ENCODE peak calls at places on chromosomes 2 and 18, in five cellular contexts. G is HL-60, J is HCT116, X is breast epithelium, R is K562. H is an unnamed sample.

GRCh38 chr2:46805401-46805951 is 110.1 kb downstream of the MCFD2 start:
- DNase-seq in G (no peak), J (no peak), X (peak), R (no peak), H (no peak)

GRCh38 chr2:202360646-202361045 is 15.5 kb upstream of the BMPR2 start:
- DNase-seq in G (no peak), J (no peak), X (no peak), R (no peak), H (no peak)

GRCh38 chr2:21165350-21165749 is 41.6 kb downstream of the TDRD15 start:
- DNase-seq in G (no peak), J (no peak), X (no peak), R (peak), H (no peak)

GRCh38 chr18:22297008-22297407 is 120.7 kb downstream of the CTAGE1 start:
- DNase-seq in G (no peak), J (no peak), X (no peak), R (no peak), H (no peak)

GRCh38 chr2:235934059-235934896 is 233.9 kb downstream of the GBX2 start:
- DNase-seq in G (no peak), J (no peak), X (peak), R (no peak), H (no peak)

GRCh38 chr18:961644-962355 is 57.1 kb downstream of the ADCYAP1 start:
- DNase-seq in G (peak), J (peak), X (no peak), R (peak), H (no peak)

GRCh38 chr2:28976584-28976983 is 4.5 kb upstream of the TOGARAM2 start:
- DNase-seq in G (no peak), J (no peak), X (no peak), R (no peak), H (no peak)

GRCh38 chr2:149218500-149218899 is 111.9 kb upstream of the LYPD6 start:
- DNase-seq in G (no peak), J (no peak), X (no peak), R (no peak), H (no peak)

GRCh38 chr2:237627463-237628321 is at the start of gene LRRFIP1:
- DNase-seq in G (no peak), J (no peak), X (no peak), R (no peak), H (no peak)

GRCh38 chr18:13244135-13244534 is 25.6 kb downstream of the LDLRAD4 start:
- DNase-seq in G (no peak), J (no peak), X (no peak), R (no peak), H (no peak)

GRCh38 chr18:13246591-13246990 is 28.0 kb downstream of the LDLRAD4 start:
- DNase-seq in G (no peak), J (no peak), X (no peak), R (no peak), H (no peak)

GRCh38 chr18:13247506-13247905 is 28.9 kb downstream of the LDLRAD4 start:
- DNase-seq in G (no peak), J (no peak), X (peak), R (no peak), H (no peak)

GRCh38 chr18:13245481-13246000 is 27.0 kb downstream of the LDLRAD4 start:
- DNase-seq in G (no peak), J (no peak), X (peak), R (no peak), H (no peak)

GRCh38 chr18:13246121-13246520 is 27.6 kb downstream of the LDLRAD4 start:
- DNase-seq in G (no peak), J (no peak), X (no peak), R (no peak), H (no peak)
- TF ChIP-seq POLR2AphosphoS5 in G (no peak), J (no peak), X (no peak), R (no peak), H (no peak)

GRCh38 chr2:24994325-24994724 is 22.6 kb upstream of the DNAJC27 start:
- DNase-seq in G (no peak), J (no peak), X (no peak), R (no peak), H (no peak)

DNA sequence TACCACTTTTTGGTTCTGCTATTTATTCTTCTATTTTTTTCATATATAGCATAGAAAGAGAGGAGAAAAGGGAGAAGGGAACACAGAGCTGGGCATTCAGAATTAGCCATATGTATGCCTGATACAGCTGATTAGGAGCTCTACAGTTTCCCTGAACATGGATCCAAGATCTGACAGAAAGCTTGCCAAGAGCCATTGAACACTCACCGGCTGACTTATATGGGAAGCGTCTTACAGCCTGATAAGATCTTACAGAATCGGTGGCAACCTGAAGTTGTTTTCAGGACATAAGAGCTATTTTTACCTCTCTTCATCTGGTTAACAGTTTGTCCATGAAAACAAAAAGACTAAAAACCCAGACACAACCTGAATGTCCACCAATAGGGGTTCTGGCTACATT is 22.0 kb upstream of the DNAJC27 start:
- DNase-seq in G (no peak), J (no peak), X (no peak), R (no peak), H (no peak)
- H3K27ac ChIP-seq in G (no peak), J (no peak), X (no peak), R (no peak), H (no peak)

DNA sequence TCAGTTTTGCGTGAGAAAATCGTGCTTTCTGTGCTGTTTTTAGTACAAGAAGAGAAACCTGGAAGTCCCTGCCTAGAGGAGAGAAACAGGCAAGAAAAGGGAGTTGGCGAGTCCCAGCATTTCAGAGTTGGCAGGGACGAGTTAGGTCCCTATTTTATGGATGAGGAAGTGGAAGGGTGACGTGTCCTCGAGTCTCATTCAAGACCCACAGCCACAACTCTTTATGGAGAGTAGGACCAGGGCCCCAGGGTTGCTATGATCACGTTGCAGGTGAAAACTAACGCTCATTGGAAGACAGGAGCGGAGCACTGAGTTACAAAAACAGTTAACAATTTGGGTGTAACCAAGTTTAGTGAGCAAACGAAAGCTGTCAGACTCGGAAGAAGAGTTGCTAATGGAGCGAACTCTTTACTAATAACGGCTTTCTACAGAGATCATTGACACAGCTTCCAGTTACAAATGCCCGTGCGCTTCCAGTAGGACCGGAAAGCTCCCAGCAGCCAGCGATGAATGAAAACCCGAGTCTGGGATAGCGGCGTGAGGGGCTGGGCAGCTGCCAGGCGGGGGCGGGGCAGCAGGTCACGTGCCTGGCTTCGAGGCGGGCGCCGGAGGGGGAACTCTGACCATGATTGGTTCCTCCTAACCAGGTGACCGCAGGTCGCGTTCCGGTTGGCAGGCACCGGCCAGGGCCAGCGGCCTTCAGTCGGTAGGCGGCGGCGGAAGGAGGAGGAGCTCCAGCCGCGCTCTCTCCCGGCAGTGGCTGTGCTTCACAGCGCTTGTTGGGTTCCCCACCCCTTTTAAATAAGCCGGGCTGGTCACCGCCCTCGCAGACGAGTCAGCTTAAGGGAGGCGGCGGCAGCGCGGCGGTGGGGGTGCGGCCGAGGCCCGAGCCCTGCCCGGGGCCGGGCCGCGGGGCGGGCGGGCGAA is at the start of gene CCNYL1:
- DNase-seq in G (peak), J (peak), X (peak), R (peak), H (peak)
- TF ChIP-seq POLR2AphosphoS5 in G (peak), J (peak), X (peak), R (peak), H (peak)

GRCh38 chr2:205688417-205689200 is 6.3 kb downstream of the NRP2 start:
- DNase-seq in G (no peak), J (no peak), X (no peak), R (no peak), H (no peak)
- H3K27ac ChIP-seq in G (no peak), J (no peak), X (no peak), R (no peak), H (no peak)

DNA sequence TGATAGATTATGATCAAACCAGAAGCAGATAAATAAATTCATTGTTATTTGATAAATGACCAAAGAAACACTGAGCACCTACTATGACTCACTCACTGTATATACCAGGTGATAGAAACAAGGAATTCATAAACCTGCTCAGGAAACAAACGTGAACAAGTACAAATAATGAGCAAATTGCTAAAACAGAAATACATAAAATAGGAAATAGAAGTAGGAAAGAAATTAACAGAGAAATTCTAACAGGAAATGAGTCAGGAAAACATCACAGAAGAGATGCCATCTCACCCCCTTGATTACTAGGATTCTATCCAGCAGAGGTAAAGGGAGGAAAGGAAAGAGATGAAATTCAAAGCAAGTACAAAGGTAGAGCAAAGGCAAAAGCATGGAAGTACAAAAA is 31.3 kb downstream of the EXOC6B start:
- DNase-seq in G (no peak), J (no peak), X (no peak), R (no peak), H (no peak)
- TF ChIP-seq POLR2AphosphoS5 in G (no peak), J (no peak), X (no peak), R (no peak), H (no peak)

GRCh38 chr2:47888581-47889280 is 17.6 kb downstream of the FBXO11 start:
- DNase-seq in G (no peak), J (no peak), X (no peak), R (no peak), H (no peak)

GRCh38 chr2:47892338-47892730 is 14.0 kb downstream of the FBXO11 start:
- DNase-seq in G (no peak), J (no peak), X (no peak), R (no peak), H (no peak)

GRCh38 chr2:47891369-47892337 is 14.6 kb downstream of the FBXO11 start:
- DNase-seq in G (no peak), J (no peak), X (no peak), R (no peak), H (no peak)

GRCh38 chr2:47893771-47894170 is 12.5 kb downstream of the FBXO11 start:
- DNase-seq in G (no peak), J (no peak), X (no peak), R (no peak), H (no peak)

DNA sequence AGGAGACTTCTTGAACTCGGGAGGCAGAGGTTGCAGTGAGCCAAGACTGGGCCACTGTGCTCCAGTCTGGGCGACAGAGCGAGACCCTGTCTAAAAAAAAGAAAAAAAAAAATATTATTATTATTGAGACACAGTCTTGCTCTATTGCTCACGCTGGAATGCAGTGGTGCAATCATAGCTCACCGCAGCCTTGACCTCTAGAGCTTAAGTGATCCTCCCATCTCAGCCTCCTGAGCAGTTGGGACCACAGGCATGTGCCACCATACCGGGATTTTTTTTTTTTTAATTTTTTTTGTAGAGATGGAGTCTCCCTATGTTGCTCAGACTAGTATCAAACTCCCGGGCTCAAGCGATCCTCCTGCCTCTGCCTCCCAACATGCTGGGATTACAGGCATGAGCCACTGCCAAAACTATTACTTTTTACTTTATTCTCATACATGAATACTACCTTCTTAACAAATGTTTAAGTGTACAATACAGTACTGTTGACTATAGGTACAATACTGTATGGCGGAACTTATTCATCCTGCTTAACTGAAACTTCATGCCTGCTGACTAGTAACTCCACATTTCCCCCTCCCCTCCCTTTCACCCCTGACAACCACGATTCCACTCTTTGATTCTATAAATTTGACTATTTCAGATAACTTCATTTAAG is 15.5 kb downstream of the FBXO11 start:
- DNase-seq in G (no peak), J (no peak), X (no peak), R (no peak), H (no peak)
- H3K27ac ChIP-seq in G (no peak), J (no peak), X (no peak), R (no peak), H (no peak)

GRCh38 chr18:3594760-3595241 is 144.8 kb downstream of the TGIF1 start:
- DNase-seq in G (peak), J (no peak), X (peak), R (peak), H (peak)

GRCh38 chr18:3593904-3594759 is 144.2 kb downstream of the TGIF1 start:
- DNase-seq in G (peak), J (peak), X (peak), R (peak), H (peak)

GRCh38 chr18:3597159-3597977 is 147.4 kb downstream of the TGIF1 start:
- DNase-seq in G (no peak), J (no peak), X (no peak), R (no peak), H (no peak)

GRCh38 chr18:3596324-3597158 is 146.6 kb downstream of the TGIF1 start:
- DNase-seq in G (peak), J (no peak), X (peak), R (peak), H (peak)

DNA sequence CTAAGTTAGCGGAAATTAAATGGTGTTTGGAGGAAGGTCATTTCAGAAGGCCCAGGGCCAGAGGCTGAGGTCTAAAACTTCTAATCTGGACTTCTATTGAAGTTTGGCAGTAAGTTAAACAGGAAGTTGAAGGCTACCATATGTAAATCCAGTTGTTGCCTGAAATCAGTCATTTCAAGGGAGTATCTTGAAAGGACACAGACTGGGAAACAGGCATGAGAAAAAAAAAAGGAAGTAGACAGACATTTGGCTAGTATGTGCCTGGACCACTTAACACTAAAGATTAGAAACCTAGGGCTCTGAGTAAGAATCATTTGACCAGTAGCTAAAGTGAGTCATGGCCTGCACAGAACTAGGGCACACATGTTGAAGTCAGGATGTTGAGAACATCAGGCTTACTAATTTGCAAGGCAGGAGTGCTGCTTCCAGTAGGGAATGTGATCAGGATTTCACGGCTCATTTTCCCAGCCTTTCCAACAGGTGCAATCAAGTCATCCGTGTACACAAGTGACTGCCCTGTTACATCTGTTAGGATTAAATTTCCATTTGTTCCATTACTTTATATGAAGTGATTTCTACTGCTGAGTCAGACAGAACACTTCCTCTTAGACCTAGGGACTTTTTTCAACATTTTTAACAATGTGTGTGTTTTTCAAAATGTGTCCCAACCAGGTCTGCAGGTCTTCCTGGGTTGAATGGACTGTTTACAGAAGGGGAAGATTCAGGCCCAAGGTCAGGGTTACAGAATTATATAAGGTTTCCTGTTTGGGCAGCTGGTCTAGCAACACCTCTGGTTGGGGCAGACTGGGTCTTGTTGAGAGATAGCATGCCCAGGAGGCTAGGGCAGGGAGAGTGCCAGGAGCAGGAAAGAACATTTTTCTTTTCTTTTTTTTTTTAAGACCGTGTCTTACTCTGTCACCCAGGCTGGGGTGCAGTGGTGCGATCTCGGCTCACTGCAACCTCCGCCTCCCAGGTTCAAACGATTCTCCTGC is 145.6 kb downstream of the TGIF1 start:
- DNase-seq in G (peak), J (no peak), X (peak), R (peak), H (peak)
- TF ChIP-seq POLR2AphosphoS5 in G (no peak), J (peak), X (peak), R (peak), H (peak)

GRCh38 chr2:390959-391358 is 103.1 kb upstream of the ALKAL2 start:
- DNase-seq in G (no peak), J (no peak), X (no peak), R (no peak), H (no peak)
- H3K27ac ChIP-seq in G (no peak), J (no peak), X (no peak), R (no peak), H (no peak)

H was measured in prostate gland.